ENCODE peak calls at places on chromosomes 4 and X, in eight cellular contexts. V is fibroblast of mammary gland, L is nephron progenitor cell, Y is GM13977, G is foreskin fibroblast, O is progenitor cell of endocrine pancreas, I is GM12865, A is keratinocyte. S is an unnamed sample.

GRCh38 chrX:23766650-23767551 is 16.1 kb upstream of the SAT1 start:
- DNase-seq in V (no peak), A (no peak), Y (no peak), O (no peak), L (peak), G (no peak), I (no peak), S (no peak)

GRCh38 chr4:54661686-54662085 is 3.9 kb downstream of the KIT start:
- DNase-seq in G (peak), L (no peak), I (no peak), Y (no peak), A (peak), O (no peak), V (peak), S (no peak)

GRCh38 chr4:120156115-120156718 is 89.6 kb upstream of the MAD2L1 start:
- DNase-seq in G (peak), V (peak), L (peak), A (peak), I (peak), Y (peak), O (peak), S (no peak)

GRCh38 chr4:6461301-6462165 is 10.9 kb downstream of the PPP2R2C start:
- DNase-seq in A (no peak), L (no peak), G (no peak), V (peak), I (no peak), O (peak), Y (no peak), S (no peak)

GRCh38 chrX:46912673-46913491 is 661 bp downstream of the JADE3 start:
- DNase-seq in Y (peak), L (peak), G (peak), O (peak), I (peak), V (peak), A (no peak), S (peak)

GRCh38 chr4:6526696-6527095 is 48.3 kb upstream of the MAN2B2 start:
- DNase-seq in A (no peak), V (no peak), G (no peak), Y (no peak), O (no peak), L (no peak), I (no peak), S (no peak)

GRCh38 chrX:132855760-132856341 is 102.6 kb downstream of the HS6ST2 start:
- DNase-seq in V (no peak), Y (no peak), I (peak), G (no peak), O (no peak), A (no peak), L (no peak), S (no peak)

GRCh38 chrX:149286940-149287349 is 218.2 kb downstream of the IDS start:
- DNase-seq in V (peak), O (peak), G (peak), Y (peak), I (peak), L (peak), A (no peak), S (peak)

GRCh38 chr4:15758294-15758693 is 19.8 kb upstream of the CD38 start:
- DNase-seq in L (no peak), A (no peak), I (no peak), V (no peak), G (no peak), O (no peak), Y (no peak), S (no peak)

GRCh38 chrX:38796926-38797325 is 4.3 kb upstream of the MID1IP1 start:
- DNase-seq in I (no peak), V (peak), Y (no peak), G (no peak), L (no peak), A (no peak), O (no peak), S (no peak)

GRCh38 chr4:145680902-145681301 is 956 bp downstream of the C4orf51 start:
- DNase-seq in I (no peak), G (no peak), V (no peak), A (no peak), L (no peak), O (no peak), Y (no peak), S (no peak)

GRCh38 chr4:137310593-137311490 is 221.5 kb downstream of the PCDH18 start:
- DNase-seq in V (peak), L (no peak), I (no peak), O (no peak), Y (no peak), A (no peak), G (peak), S (no peak)

GRCh38 chr4:123616970-123617392 is 220.4 kb downstream of the SPRY1 start:
- DNase-seq in I (no peak), O (no peak), V (peak), A (no peak), G (no peak), Y (no peak), L (peak), S (no peak)

GRCh38 chr4:98508825-98509539 is 149.4 kb downstream of the TSPAN5 start:
- DNase-seq in A (no peak), G (no peak), O (no peak), L (no peak), I (no peak), Y (no peak), V (no peak), S (no peak)

GRCh38 chr4:98507299-98507698 is 151.1 kb downstream of the TSPAN5 start:
- DNase-seq in L (no peak), Y (no peak), A (no peak), O (no peak), G (no peak), I (no peak), V (no peak), S (no peak)

GRCh38 chr4:98508248-98508647 is 150.2 kb downstream of the TSPAN5 start:
- DNase-seq in V (no peak), I (no peak), L (no peak), Y (no peak), G (no peak), A (no peak), O (no peak), S (no peak)

GRCh38 chr4:98505991-98506390 is 152.4 kb downstream of the TSPAN5 start:
- DNase-seq in Y (no peak), I (no peak), O (no peak), L (no peak), A (no peak), V (no peak), G (no peak), S (no peak)

DNA sequence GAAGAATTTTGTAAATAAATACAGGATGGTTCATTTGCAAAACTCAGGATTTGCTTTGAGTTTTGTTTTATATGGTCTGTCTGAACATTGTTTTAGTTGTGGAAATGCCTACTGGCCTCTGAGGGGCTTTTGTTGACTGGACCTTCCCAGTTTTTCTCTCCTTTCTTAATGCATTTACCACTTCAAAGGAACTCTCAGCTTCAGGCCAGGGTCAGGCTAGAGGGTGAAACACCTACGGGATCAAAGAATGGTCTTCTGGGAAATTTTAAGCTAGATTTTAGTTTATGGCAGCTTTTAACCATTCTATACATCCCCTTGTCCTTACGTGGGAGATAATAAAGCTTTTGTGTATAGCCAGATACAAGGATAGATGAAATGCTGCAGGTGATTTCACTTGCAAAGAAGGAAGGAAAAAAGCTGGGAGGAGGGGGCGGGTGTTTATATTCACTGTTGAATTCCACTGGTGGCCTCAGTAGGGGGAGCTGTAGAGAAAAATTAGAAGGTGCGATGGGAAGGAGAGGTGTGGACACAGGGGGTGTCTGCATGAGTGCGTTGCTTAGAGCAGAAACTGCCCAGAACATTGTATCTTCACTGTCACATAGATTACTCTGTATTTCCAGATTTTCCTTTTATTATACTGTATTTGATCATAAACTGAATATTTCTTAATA is 151.8 kb downstream of the TSPAN5 start:
- DNase-seq in Y (no peak), I (no peak), L (no peak), G (no peak), V (no peak), O (no peak), A (no peak), S (no peak)
- TF ChIP-seq CTCF in Y (no peak), I (no peak), L (peak), G (no peak), V (peak), O (peak), A (no peak), S (peak)

GRCh38 chr4:2963185-2964076 is at the start of the genes GRK4 and NOP14:
- DNase-seq in L (peak), V (peak), I (peak), Y (peak), O (peak), A (peak), G (peak), S (peak)
- TF ChIP-seq CTCF in L (peak), V (no peak), I (peak), Y (no peak), O (peak), A (no peak), G (no peak), S (peak)

DNA sequence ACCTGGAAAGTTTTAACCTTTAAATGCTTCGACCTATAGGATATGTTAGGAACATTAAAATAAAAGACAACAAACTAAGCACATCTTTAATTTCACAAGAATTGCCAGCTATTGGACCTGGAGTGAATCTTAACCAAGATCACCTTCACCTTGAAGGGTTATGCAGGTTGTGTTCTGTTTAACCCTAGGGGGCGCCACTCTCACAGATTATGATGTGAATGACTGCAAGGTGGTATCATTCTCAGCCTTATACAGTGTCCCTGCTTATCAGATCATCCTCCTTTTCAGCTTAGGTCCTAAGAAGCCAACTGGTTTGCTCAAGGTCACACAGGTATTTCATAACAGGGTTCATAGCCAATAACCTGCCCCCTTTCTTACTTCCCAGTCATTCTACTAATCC is 23.5 kb downstream of the INTS6L start:
- DNase-seq in G (no peak), L (no peak), A (no peak), Y (no peak), V (no peak), I (peak), O (no peak), S (no peak)
- TF ChIP-seq CTCF in G (no peak), L (no peak), A (no peak), Y (peak), V (peak), I (peak), O (peak), S (no peak)

GRCh38 chr4:48905363-48906015 is 1.1 kb downstream of the OCIAD2 start:
- DNase-seq in L (no peak), O (no peak), Y (no peak), I (no peak), V (peak), G (peak), A (no peak), S (no peak)
- TF ChIP-seq CTCF in L (no peak), O (peak), Y (no peak), I (peak), V (peak), G (no peak), A (no peak), S (no peak)

DNA sequence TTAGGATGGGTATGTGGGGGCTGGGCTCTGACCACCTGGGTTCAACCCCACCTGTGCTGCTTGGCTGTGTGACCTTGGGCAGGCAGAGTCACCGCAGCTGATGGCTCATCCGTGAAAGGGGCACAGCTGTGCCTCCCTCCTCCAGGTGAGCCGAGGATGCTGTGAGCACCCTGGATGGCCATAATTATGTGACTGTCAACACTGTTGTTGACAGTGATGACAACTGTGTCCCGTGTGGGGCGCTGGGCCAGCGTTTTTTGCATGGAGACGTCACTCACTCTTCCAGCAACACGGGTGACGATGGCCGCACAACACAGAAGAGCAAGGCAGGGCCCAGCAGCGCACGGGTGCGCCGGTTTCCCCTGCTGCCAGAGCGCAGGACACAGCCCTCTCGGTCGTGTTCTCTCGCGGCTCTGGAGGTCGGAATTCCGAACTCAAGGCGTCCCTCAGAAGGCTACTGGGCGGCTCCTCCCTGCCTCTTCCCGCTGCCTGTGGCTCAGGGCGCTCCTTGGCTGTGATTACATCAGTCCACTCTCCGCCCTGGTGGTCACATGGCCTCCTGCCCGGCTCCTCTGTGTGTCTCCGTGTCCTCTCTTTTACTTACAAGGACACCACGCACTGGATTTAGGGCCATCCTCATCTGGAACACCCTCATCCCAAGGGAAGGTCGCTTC is 1.3 kb downstream of the SH3TC1 start:
- DNase-seq in Y (peak), I (peak), A (no peak), L (no peak), V (peak), G (no peak), O (no peak), S (no peak)
- TF ChIP-seq CTCF in Y (no peak), I (no peak), A (no peak), L (no peak), V (no peak), G (no peak), O (no peak), S (no peak)

DNA sequence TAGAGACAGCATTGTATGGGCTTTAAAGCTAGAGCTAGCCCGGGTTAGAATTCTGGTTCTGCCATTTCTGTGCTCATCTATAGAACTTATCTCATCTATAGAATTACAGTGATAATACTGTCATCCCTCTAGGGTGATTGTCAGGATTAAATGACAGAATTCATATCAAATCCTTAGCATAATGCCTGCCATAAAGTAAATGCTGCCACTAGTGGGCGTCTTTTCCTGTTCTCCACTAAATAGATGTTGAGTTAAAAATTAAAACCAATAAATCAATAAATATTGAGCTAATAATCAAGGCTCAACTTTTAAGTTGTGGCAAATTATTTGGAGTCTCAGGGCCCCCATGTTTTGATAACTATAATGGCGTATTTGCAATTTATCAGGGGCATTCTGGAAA is 19.7 kb downstream of the GRIA3 start:
- DNase-seq in G (no peak), A (no peak), O (no peak), I (no peak), Y (no peak), L (no peak), V (no peak), S (no peak)
- TF ChIP-seq CTCF in G (no peak), A (no peak), O (peak), I (no peak), Y (no peak), L (no peak), V (peak), S (no peak)

GRCh38 chr4:122606364-122607043 is 14.4 kb downstream of the IL21 start:
- DNase-seq in L (peak), I (no peak), G (no peak), Y (no peak), A (no peak), V (no peak), O (no peak), S (no peak)

GRCh38 chr4:122603156-122603574 is 17.7 kb downstream of the IL21 start:
- DNase-seq in V (no peak), L (no peak), G (no peak), O (no peak), A (no peak), Y (no peak), I (no peak), S (no peak)

GRCh38 chr4:122604146-122604545 is 16.7 kb downstream of the IL21 start:
- DNase-seq in Y (no peak), L (peak), V (no peak), A (no peak), G (no peak), I (no peak), O (no peak), S (no peak)

DNA sequence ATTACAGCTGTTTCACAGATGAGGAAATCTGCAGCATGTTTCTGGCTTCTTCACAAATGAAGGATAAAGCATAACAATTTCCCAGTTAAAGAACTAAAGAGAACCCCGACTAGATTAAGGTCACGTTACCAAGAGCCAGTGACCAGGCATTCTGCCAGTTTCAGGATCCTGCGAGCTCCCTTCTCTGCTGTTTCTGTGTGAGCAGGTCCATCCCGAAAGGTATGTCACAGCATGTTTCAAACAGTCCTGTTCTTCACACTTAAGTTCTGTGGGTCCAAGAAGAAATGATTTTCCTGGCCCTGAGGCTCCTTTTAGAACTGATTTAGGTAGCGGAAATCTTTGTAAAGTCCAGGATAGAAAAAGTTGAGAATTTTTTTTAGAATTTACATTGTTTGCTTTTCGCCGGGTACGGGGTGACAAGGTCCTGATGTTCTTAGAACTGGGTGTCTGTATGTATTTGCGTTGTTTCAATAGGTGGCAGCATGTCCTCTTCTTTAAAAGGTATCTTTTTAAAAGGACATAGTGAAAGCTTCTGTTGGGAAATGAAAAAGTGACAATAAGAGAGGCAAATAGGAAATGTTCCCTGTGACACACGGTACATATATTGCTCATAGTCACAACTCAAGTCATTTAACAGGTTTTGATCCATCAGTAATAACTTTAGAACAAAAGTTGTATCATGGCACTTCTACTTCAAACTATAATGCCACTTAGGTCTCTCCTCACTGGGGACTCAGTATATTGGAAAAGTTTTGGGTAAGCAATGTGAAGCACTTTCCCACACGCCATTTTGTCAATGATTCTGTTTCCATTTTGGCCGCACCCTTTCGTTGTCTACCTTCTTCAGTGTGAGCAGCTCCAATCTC is 18.4 kb downstream of the IL21 start:
- DNase-seq in I (peak), G (peak), O (no peak), A (no peak), L (no peak), Y (peak), V (peak), S (no peak)
- TF ChIP-seq CTCF in I (peak), G (peak), O (no peak), A (peak), L (no peak), Y (peak), V (peak), S (no peak)

S was measured in glutamatergic neuron.